ENCODE peak calls at places on chromosomes 11 and 22, in ten cellular contexts. K is prostate gland, L is fibroblast of lung, W is pancreas, T is OCI-LY7, A is GM23338, P is fibroblast of villous mesenchyme, Z is AG04449, H is GM12865, R is left lung. S is an unnamed sample.
A peak's percentile ranks its signal among the peaks of the same experiment; 100 is the strongest.

GRCh38 chr11:102267602-102268001 is 49.7 kb upstream of the BIRC3 start:
- DNase-seq in H (no peak), A (no peak), P (peak; percentile 86), W (no peak), T (no peak), Z (no peak), R (no peak), L (peak; percentile 68), K (peak; percentile 15), S (no peak)

GRCh38 chr11:15113381-15113780 is 1.3 kb upstream of the INSC start:
- DNase-seq in L (no peak), K (no peak), H (peak; percentile 89), T (peak; percentile 87), Z (no peak), W (no peak), R (peak; percentile 61), P (no peak), A (no peak), S (no peak)

GRCh38 chr22:20128902-20129746 is 2.5 kb upstream of the ZDHHC8 start:
- DNase-seq in H (peak; percentile 41), L (peak; percentile 26), A (peak; percentile 78), K (no peak), Z (no peak), T (peak; percentile 63), R (no peak), P (peak; percentile 30), W (no peak), S (no peak)

GRCh38 chr11:28026634-28027290 is 81.2 kb downstream of the KIF18A start:
- DNase-seq in R (no peak), T (peak; percentile 4), K (no peak), P (no peak), L (no peak), W (no peak), Z (no peak), A (no peak), H (no peak), S (no peak)

GRCh38 chr11:117334896-117335295 is 7.2 kb downstream of the CEP164 start:
- DNase-seq in A (no peak), L (no peak), Z (no peak), H (no peak), T (no peak), W (no peak), K (no peak), P (no peak), R (no peak), S (peak; percentile 29)

GRCh38 chr11:4026389-4026788 is 68.2 kb upstream of the RRM1 start:
- DNase-seq in H (no peak), A (no peak), L (no peak), K (no peak), T (no peak), P (no peak), W (no peak), Z (no peak), R (no peak), S (no peak)

GRCh38 chr11:11843233-11843632 is 1.5 kb downstream of the USP47 start:
- DNase-seq in A (no peak), W (no peak), R (no peak), L (peak; percentile 90), P (peak; percentile 91), T (peak; percentile 31), K (peak; percentile 15), H (peak; percentile 36), Z (peak; percentile 52), S (no peak)

GRCh38 chr11:113985906-113986305 is 11.0 kb downstream of the HTR3A start:
- DNase-seq in P (no peak), L (no peak), K (no peak), Z (no peak), W (no peak), A (no peak), H (no peak), R (no peak), T (no peak), S (no peak)

GRCh38 chr11:6356503-6356902 is 33.8 kb upstream of the SMPD1 start:
- DNase-seq in K (no peak), T (no peak), A (no peak), Z (no peak), P (no peak), R (no peak), W (no peak), H (no peak), L (peak; percentile 54), S (no peak)
- H3K4me3 ChIP-seq in K (no peak overlapping the region), T (no peak overlapping the region), A (no peak overlapping the region), Z (no peak overlapping the region), P (no peak overlapping the region), R (no peak overlapping the region), W (no peak overlapping the region), H (no peak overlapping the region), L (no peak overlapping the region), S (no peak overlapping the region)

DNA sequence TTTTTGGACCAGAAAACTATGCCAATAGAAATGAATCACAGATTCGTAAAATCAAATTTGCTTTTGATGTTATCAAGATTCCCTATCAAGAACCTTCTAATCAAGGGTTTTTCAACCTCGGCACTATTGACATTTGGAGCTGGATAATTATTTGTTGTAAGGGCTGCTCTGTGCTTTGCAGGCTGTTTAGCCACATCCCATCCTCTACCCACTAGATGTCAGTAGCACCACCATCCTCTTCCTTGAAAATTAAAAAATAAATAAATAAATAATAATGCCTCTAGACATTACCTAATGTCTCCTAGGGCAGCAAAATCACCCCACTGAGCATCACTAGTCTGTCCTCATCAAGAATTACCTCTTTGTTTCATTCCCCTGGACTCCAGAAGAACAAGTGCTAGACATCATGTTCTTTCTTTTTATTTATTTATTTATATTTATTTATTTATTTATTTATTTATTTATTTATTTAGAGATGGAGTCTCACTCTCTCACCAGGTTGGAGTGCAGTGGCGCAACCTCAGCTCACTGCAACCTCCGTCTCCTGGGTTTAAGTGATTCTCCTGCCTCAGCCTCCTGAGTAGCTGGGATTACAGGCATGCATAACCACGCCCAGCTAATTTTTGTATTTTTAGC is 744.7 kb downstream of the KCNA4 start:
- DNase-seq in H (no peak), A (peak; percentile 27), L (peak; percentile 38), Z (no peak), P (peak; percentile 40), W (no peak), T (no peak), K (no peak), R (no peak), S (no peak)
- TF ChIP-seq CTCF in H (peak; percentile 12), A (peak; percentile 48), L (peak; percentile 37), Z (peak; percentile 32), P (peak; percentile 44), W (no peak), T (no peak), K (no peak), R (no peak), S (peak; percentile 56)

GRCh38 chr22:34960005-34960404 is 106.0 kb upstream of the ISX start:
- DNase-seq in P (no peak), H (no peak), A (no peak), R (no peak), L (no peak), T (no peak), K (peak; percentile 11), Z (no peak), W (no peak), S (no peak)
- H3K4me3 ChIP-seq in P (no peak overlapping the region), H (no peak overlapping the region), A (no peak overlapping the region), R (no peak overlapping the region), L (no peak overlapping the region), T (no peak overlapping the region), K (no peak overlapping the region), Z (no peak overlapping the region), W (no peak overlapping the region), S (no peak overlapping the region)

GRCh38 chr22:32378703-32379272 is 21.1 kb downstream of the RFPL3 start:
- DNase-seq in P (peak; percentile 24), R (no peak), L (peak; percentile 8), H (peak; percentile 34), W (no peak), Z (no peak), T (peak; percentile 10), K (no peak), A (peak; percentile 93), S (no peak)
- TF ChIP-seq CTCF in P (peak; percentile 79), R (peak; percentile 14), L (peak; percentile 57), H (peak; percentile 44), W (no peak), Z (peak; percentile 54), T (peak; percentile 65), K (no peak), A (peak; percentile 98), S (peak; percentile 79)

GRCh38 chr11:122778148-122778547 is 60.2 kb upstream of the CRTAM start:
- DNase-seq in R (no peak), T (no peak), H (no peak), A (no peak), K (no peak), Z (no peak), L (no peak), W (no peak), P (no peak), S (no peak)

GRCh38 chr11:122776546-122776945 is 61.8 kb upstream of the CRTAM start:
- DNase-seq in T (no peak), K (no peak), A (no peak), Z (no peak), P (peak; percentile 49), R (no peak), L (peak; percentile 46), W (no peak), H (no peak), S (no peak)

GRCh38 chr11:122775675-122776271 is 62.5 kb upstream of the CRTAM start:
- DNase-seq in P (no peak), L (no peak), W (no peak), Z (no peak), R (no peak), A (no peak), K (no peak), T (no peak), H (no peak), S (no peak)

GRCh38 chr11:122772945-122773344 is 65.4 kb upstream of the CRTAM start:
- DNase-seq in Z (no peak), R (no peak), K (no peak), W (no peak), P (peak; percentile 55), H (no peak), L (peak; percentile 52), T (no peak), A (no peak), S (no peak)

DNA sequence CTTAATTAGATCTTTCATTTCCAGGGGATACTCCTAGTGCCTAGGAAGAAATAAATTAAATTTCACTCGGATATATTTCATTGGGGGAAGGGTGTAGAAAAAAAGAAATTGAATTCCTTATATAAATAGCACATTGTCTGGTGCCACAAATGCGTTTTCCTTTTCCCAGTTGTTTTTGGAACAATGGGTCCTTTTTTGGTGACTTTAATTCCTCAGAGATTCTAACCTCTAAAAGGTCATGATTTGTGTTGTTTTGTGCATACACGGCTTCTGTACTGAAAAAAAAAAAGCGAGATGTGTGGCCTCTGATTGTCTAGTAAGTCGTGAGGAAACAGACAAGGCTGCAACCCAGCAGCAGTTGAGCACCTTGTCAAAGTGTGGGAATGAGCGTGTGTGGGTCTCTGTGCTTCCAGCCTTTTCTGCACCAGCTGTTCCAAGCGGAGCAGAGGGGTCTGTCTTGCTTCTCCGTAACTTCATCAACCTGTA is 64.5 kb upstream of the CRTAM start:
- DNase-seq in T (no peak), Z (no peak), R (no peak), W (no peak), A (no peak), K (no peak), L (no peak), P (no peak), H (no peak), S (no peak)
- H3K4me3 ChIP-seq in T (no peak overlapping the region), Z (no peak overlapping the region), R (no peak overlapping the region), W (no peak overlapping the region), A (no peak overlapping the region), K (no peak overlapping the region), L (no peak overlapping the region), P (no peak overlapping the region), H (no peak overlapping the region), S (no peak overlapping the region)

S was measured in retinal pigment epithelial cell.